ENCODE peak calls at places on chromosomes 4 and X, in four cellular contexts. P, Q, F and X are unnamed samples.

GRCh38 chr4:72974694-72975487 is 94.6 kb downstream of the COX18 start:
- DNase-seq in P (no peak), Q (peak), F (no peak), X (no peak)

GRCh38 chr4:101355767-101356702 is 8.7 kb upstream of the PPP3CA start:
- DNase-seq in P (no peak), Q (peak), F (no peak), X (no peak)

GRCh38 chrX:78708171-78708570 is 39.3 kb upstream of the LPAR4 start:
- DNase-seq in P (no peak), Q (peak), F (no peak), X (no peak)

GRCh38 chrX:499870-500364 is 113.2 kb upstream of the PPP2R3B start:
- DNase-seq in P (no peak), Q (no peak), F (no peak), X (peak)

GRCh38 chrX:1323315-1323714 is 13.3 kb upstream of the IL3RA start:
- DNase-seq in P (no peak), Q (peak), F (peak), X (no peak)

GRCh38 chr4:26815686-26816085 is 45.0 kb upstream of the STIM2 start:
- DNase-seq in P (no peak), Q (no peak), F (no peak), X (no peak)

GRCh38 chr4:153522800-153523089 is 56.6 kb downstream of the TMEM131L start:
- DNase-seq in P (no peak), Q (no peak), F (no peak), X (no peak)

GRCh38 chrX:139889760-139890159 is 43.1 kb downstream of the ATP11C start:
- DNase-seq in P (no peak), Q (no peak), F (no peak), X (no peak)

GRCh38 chr4:93814141-93814540 is 14.4 kb upstream of the ATOH1 start:
- DNase-seq in P (no peak), Q (no peak), F (no peak), X (no peak)

GRCh38 chr4:118807659-118808058 is 28.3 kb downstream of the SEC24D start:
- DNase-seq in P (no peak), Q (no peak), F (no peak), X (no peak)

GRCh38 chr4:3858046-3858730 is 92.0 kb downstream of the ADRA2C start:
- DNase-seq in P (no peak), Q (no peak), F (no peak), X (no peak)

GRCh38 chrX:154490021-154490413 is 412 bp downstream of the SLC10A3 start:
- DNase-seq in P (no peak), Q (no peak), F (no peak), X (no peak)

GRCh38 chrX:23365541-23365940 is 30.9 kb downstream of the PTCHD1 start:
- DNase-seq in P (no peak), Q (no peak), F (no peak), X (no peak)

GRCh38 chr4:74543983-74544382 is 99.0 kb downstream of the AREG start:
- DNase-seq in P (no peak), Q (peak), F (no peak), X (no peak)

GRCh38 chr4:7421356-7422097 is 13.2 kb downstream of the PSAPL1 start:
- DNase-seq in P (peak), Q (no peak), F (no peak), X (peak)

GRCh38 chr4:9931196-9931595 is 90.1 kb downstream of the SLC2A9 start:
- DNase-seq in P (no peak), Q (no peak), F (no peak), X (no peak)

GRCh38 chr4:9924750-9925149 is 96.5 kb downstream of the SLC2A9 start:
- DNase-seq in P (no peak), Q (peak), F (no peak), X (no peak)

GRCh38 chr4:9925750-9926439 is 95.4 kb downstream of the SLC2A9 start:
- DNase-seq in P (no peak), Q (no peak), F (no peak), X (no peak)

GRCh38 chr4:9926591-9926990 is 94.7 kb downstream of the SLC2A9 start:
- DNase-seq in P (no peak), Q (no peak), F (no peak), X (no peak)

DNA sequence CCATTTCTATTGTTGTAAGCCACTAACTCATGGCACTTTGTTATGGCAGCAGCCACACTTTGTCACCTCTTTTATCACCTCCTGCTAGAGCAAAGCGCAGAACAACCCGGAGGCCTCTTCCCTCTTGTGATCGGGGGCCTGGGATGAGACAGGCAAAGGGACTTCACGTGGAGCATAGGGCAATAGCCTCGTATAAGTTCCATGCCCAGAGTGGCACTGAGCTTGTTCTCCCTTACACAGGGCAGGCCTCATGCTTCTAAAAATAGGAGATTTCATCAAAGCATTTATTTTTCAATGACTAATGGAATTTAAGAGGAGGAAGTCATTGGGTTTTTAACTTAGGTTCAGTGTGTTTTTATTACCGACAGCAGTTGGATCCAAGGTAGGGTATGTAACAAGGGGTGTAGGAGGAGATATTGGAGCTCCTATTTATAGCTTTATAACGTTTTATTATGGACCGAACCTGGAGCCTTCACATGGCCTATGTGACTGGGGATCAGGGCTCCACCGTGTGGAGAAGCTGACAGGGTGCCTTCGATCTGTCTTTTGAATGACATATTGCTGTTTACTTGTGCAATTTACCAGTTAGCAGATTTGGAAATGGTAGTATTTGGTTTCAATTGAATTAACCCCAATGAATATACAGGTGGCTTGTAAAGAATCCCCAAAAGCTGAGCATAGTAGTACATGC is 93.8 kb downstream of the SLC2A9 start:
- DNase-seq in P (no peak), Q (no peak), F (no peak), X (no peak)
- TF ChIP-seq CTCF in P (no peak), Q (no peak), F (no peak), X (no peak)

GRCh38 chrX:68998716-68999115 is 166.5 kb downstream of the PJA1 start:
- DNase-seq in P (peak), Q (no peak), F (no peak), X (no peak)

GRCh38 chrX:68999351-68999750 is 165.9 kb downstream of the PJA1 start:
- DNase-seq in P (peak), Q (no peak), F (no peak), X (no peak)

GRCh38 chrX:68997911-68998310 is 167.3 kb downstream of the PJA1 start:
- DNase-seq in P (peak), Q (peak), F (no peak), X (no peak)

GRCh38 chrX:69000857-69001256 is 164.4 kb downstream of the PJA1 start:
- DNase-seq in P (no peak), Q (no peak), F (no peak), X (no peak)

GRCh38 chrX:68999931-69000330 is 165.3 kb downstream of the PJA1 start:
- DNase-seq in P (no peak), Q (no peak), F (no peak), X (no peak)
- TF ChIP-seq CTCF in P (no peak), Q (no peak), F (no peak), X (no peak)

DNA sequence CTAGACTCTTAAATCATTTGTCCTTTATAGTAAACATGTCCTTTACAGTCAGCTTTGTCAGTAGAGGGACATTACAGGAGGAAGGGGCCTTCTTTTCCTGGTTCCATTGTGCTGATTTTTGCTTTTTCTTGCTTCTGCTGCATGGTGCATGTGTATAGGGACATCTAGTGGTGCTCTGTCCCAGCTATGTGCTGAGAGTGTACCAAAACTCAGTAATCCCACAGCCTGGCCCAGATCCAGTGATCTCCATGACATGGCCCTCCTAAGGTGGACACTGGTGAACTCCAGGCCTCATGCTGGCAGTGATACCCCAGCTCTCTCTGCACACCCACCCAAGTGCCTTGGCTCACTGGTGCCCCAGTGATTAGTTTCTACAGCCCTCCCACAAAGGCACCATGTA is 45.2 kb downstream of the MAGEB17 start:
- DNase-seq in P (no peak), Q (peak), F (no peak), X (no peak)
- TF ChIP-seq CTCF in P (no peak), Q (peak), F (no peak), X (peak)

GRCh38 chr4:38184404-38184803 is 224.2 kb downstream of the PTTG2 start:
- DNase-seq in P (no peak), Q (no peak), F (no peak), X (no peak)
- TF ChIP-seq CTCF in P (no peak), Q (peak), F (no peak), X (no peak)

GRCh38 chrX:2500091-2500680 is 590 bp downstream of the DHRSX start:
- DNase-seq in P (no peak), Q (peak), F (peak), X (no peak)
- TF ChIP-seq CTCF in P (peak), Q (peak), F (no peak), X (no peak)

GRCh38 chrX:19627533-19627932 is 112.2 kb upstream of the MAP3K15 start:
- DNase-seq in P (no peak), Q (no peak), F (no peak), X (no peak)

GRCh38 chrX:19626230-19626629 is 110.9 kb upstream of the MAP3K15 start:
- DNase-seq in P (no peak), Q (no peak), F (no peak), X (no peak)

GRCh38 chrX:19628006-19628575 is 112.8 kb upstream of the MAP3K15 start:
- DNase-seq in P (no peak), Q (no peak), F (no peak), X (no peak)

GRCh38 chrX:19625612-19626011 is 110.3 kb upstream of the MAP3K15 start:
- DNase-seq in P (no peak), Q (no peak), F (no peak), X (no peak)

GRCh38 chrX:19627081-19627480 is 111.8 kb upstream of the MAP3K15 start:
- DNase-seq in P (no peak), Q (no peak), F (no peak), X (no peak)
- TF ChIP-seq CTCF in P (no peak), Q (no peak), F (no peak), X (no peak)

DNA sequence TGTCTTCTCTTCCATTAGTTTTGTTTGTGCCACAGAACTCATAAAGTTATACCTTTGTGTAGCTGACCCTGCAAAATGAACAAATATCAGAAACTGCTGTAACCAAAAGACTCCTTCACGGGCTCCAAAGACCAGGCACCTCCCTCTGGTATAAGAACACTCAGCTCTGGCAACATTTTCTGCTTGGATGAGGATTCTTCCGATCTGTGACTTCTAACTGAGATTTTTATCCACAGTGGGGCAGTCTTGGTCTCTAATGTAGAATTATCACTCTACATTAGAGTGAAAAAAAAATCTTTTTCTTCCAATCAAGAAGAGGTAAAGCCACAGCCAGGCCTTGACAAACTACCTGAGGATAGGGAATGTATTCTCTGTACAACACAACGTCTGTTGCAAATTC is 38.5 kb upstream of the PRSS48 start:
- DNase-seq in P (no peak), Q (no peak), F (no peak), X (no peak)
- TF ChIP-seq CTCF in P (peak), Q (peak), F (no peak), X (no peak)

GRCh38 chrX:109475174-109475891 is 6.6 kb downstream of the GUCY2F start:
- DNase-seq in P (peak), Q (peak), F (no peak), X (no peak)
- TF ChIP-seq CTCF in P (peak), Q (peak), F (no peak), X (peak)